ENCODE peak calls at places on chromosomes 5 and 9, in four cellular contexts. Y, C, E and O are unnamed samples.

GRCh38 chr9:95626885-95627558 is 110.3 kb upstream of the PTCH1 start:
- DNase-seq in Y (no peak), E (no peak), C (no peak), O (no peak)

GRCh38 chr5:147290261-147290660 is 55.4 kb downstream of the STK32A start:
- DNase-seq in Y (no peak), E (no peak), C (no peak), O (no peak)

GRCh38 chr9:131395027-131395744 is 1.3 kb downstream of the PRRC2B start:
- DNase-seq in Y (no peak), E (peak; percentile 44), C (peak; percentile 60), O (peak; percentile 79)

GRCh38 chr5:146466521-146467349 is 19.6 kb downstream of the TCERG1 start:
- DNase-seq in C (no peak), Y (peak; percentile 44), E (no peak), O (no peak)

GRCh38 chr5:143316844-143317631 is 86.4 kb downstream of the NR3C1 start:
- DNase-seq in Y (no peak), E (no peak), C (no peak), O (no peak)

GRCh38 chr5:113264061-113264460 is 170.7 kb downstream of the TSSK1B start:
- DNase-seq in Y (no peak), C (no peak), E (no peak), O (no peak)

GRCh38 chr9:136255166-136255538 is 9.5 kb upstream of the QSOX2 start:
- DNase-seq in Y (peak; percentile 66), E (no peak), C (no peak), O (no peak)

GRCh38 chr5:142913728-142914338 is 143.7 kb downstream of the ARHGAP26 start:
- DNase-seq in C (no peak), E (no peak), Y (no peak), O (no peak)

GRCh38 chr9:17752021-17752420 is 173.2 kb downstream of the SH3GL2 start:
- DNase-seq in C (no peak), E (no peak), Y (no peak), O (no peak)

GRCh38 chr5:38607396-38607795 is 51.0 kb upstream of the LIFR start:
- DNase-seq in E (no peak), Y (peak; percentile 53), C (no peak), O (no peak)

GRCh38 chr5:141040093-141040762 is 10.9 kb upstream of the PCDHB1 start:
- DNase-seq in E (no peak), Y (peak; percentile 10), C (peak; percentile 77), O (no peak)

GRCh38 chr9:37438359-37438758 is 15.9 kb downstream of the GRHPR start:
- DNase-seq in E (no peak), C (no peak), Y (no peak), O (no peak)

GRCh38 chr5:60334281-60334713 is 365.7 kb downstream of the DEPDC1B start:
- DNase-seq in C (no peak), Y (peak; percentile 64), E (no peak), O (no peak)

GRCh38 chr9:124323904-124324303 is 66.2 kb downstream of the NEK6 start:
- DNase-seq in E (no peak), C (no peak), Y (no peak), O (no peak)

GRCh38 chr5:16617272-16617973 is 626 bp upstream of the RETREG1 start:
- DNase-seq in C (no peak), Y (no peak), E (no peak), O (peak; percentile 31)

GRCh38 chr5:157575096-157575872 is at the start of gene ADAM19:
- DNase-seq in E (peak; percentile 68), C (peak; percentile 73), Y (peak; percentile 92), O (peak; percentile 86)

GRCh38 chr9:121562261-121562780 is 62.7 kb upstream of the GGTA1 start:
- DNase-seq in C (no peak), Y (no peak), E (no peak), O (no peak)

GRCh38 chr5:14295610-14296009 is 152.5 kb downstream of the TRIO start:
- DNase-seq in E (no peak), C (no peak), Y (no peak), O (no peak)

GRCh38 chr5:7391688-7392400 is 4.1 kb upstream of the ADCY2 start:
- DNase-seq in Y (no peak), E (no peak), C (no peak), O (no peak)

GRCh38 chr9:102642651-102643050 is 352.5 kb upstream of the CYLC2 start:
- DNase-seq in C (no peak), E (no peak), Y (no peak), O (no peak)

GRCh38 chr5:96794757-96795156 is 13.0 kb downstream of the ERAP1 start:
- DNase-seq in Y (no peak), C (no peak), E (no peak), O (no peak)